ENCODE peak calls at places on chromosomes 6 and 20, in four cellular contexts. One of them, this sample, is unnamed.

GRCh38 chr20:36145877-36146707 is 8.4 kb upstream of the EPB41L1 start:
- DNase-seq in K562: no peak
- DNase-seq in HepG2: no peak
- DNase-seq in A549: no peak
- DNase-seq in this sample: no peak

GRCh38 chr6:122753688-122754056 is 25.8 kb upstream of the FABP7 start:
- DNase-seq in HepG2: no peak
- DNase-seq in K562: no peak
- DNase-seq in A549: no peak
- DNase-seq in this sample: no peak

GRCh38 chr6:107843400-107843799 is 19.3 kb upstream of the SCML4 start:
- DNase-seq in K562: no peak
- DNase-seq in HepG2: no peak
- DNase-seq in A549: no peak
- DNase-seq in this sample: no peak

GRCh38 chr6:73691512-73691911 is 4.5 kb upstream of the CD109 start:
- DNase-seq in HepG2: no peak
- DNase-seq in A549: no peak
- DNase-seq in K562: no peak
- DNase-seq in this sample: no peak

GRCh38 chr20:44170796-44171410 is 16.1 kb downstream of the JPH2 start:
- DNase-seq in HepG2: no peak
- DNase-seq in K562: no peak
- DNase-seq in A549: no peak
- DNase-seq in this sample: no peak

GRCh38 chr20:51828762-51829161 is 26.4 kb upstream of the SALL4 start:
- DNase-seq in K562: no peak
- DNase-seq in A549: no peak
- DNase-seq in HepG2: no peak
- DNase-seq in this sample: no peak

GRCh38 chr20:10679269-10679668 is 5.5 kb upstream of the JAG1 start:
- DNase-seq in A549: no peak
- DNase-seq in HepG2: no peak
- DNase-seq in K562: no peak
- DNase-seq in this sample: no peak

GRCh38 chr20:44041001-44041400 is 126.3 kb downstream of the TOX2 start:
- DNase-seq in K562: no peak
- DNase-seq in HepG2: no peak
- DNase-seq in A549: no peak
- DNase-seq in this sample: no peak

GRCh38 chr6:43758617-43759050 is 11.4 kb upstream of the VEGFA start:
- DNase-seq in A549: peak; percentile 27
- DNase-seq in HepG2: no peak
- DNase-seq in K562: peak; percentile 78
- DNase-seq in this sample: no peak

GRCh38 chr20:57287901-57288300 is 21.5 kb upstream of the BMP7 start:
- DNase-seq in A549: no peak
- DNase-seq in K562: no peak
- DNase-seq in HepG2: no peak
- DNase-seq in this sample: no peak

GRCh38 chr20:652611-653109 is 340 bp downstream of the SRXN1 start:
- DNase-seq in K562: no peak
- DNase-seq in A549: no peak
- DNase-seq in HepG2: no peak
- DNase-seq in this sample: no peak

GRCh38 chr6:29828471-29828797 is 809 bp downstream of the HLA-G start:
- DNase-seq in HepG2: no peak
- DNase-seq in K562: peak; percentile 52
- DNase-seq in A549: no peak
- DNase-seq in this sample: no peak

GRCh38 chr6:2977799-2978558 is 6.6 kb upstream of the SERPINB6 start:
- DNase-seq in A549: no peak
- DNase-seq in HepG2: no peak
- DNase-seq in K562: no peak
- DNase-seq in this sample: no peak

GRCh38 chr6:132598473-132598872 is 8.9 kb upstream of the TAAR5 start:
- DNase-seq in A549: peak; percentile 26
- DNase-seq in K562: peak; percentile 13
- DNase-seq in HepG2: peak; percentile 57
- DNase-seq in this sample: no peak

GRCh38 chr6:154613137-154613676 is 102.7 kb upstream of the CNKSR3 start:
- DNase-seq in K562: peak; percentile 28
- DNase-seq in A549: no peak
- DNase-seq in HepG2: no peak
- DNase-seq in this sample: no peak

GRCh38 chr6:99867026-99867425 is 127.0 kb downstream of the MCHR2 start:
- DNase-seq in A549: no peak
- DNase-seq in HepG2: no peak
- DNase-seq in K562: no peak
- DNase-seq in this sample: no peak

GRCh38 chr6:143457563-143458359 is 7.2 kb downstream of the PEX3 start:
- DNase-seq in K562: no peak
- DNase-seq in A549: no peak
- DNase-seq in HepG2: peak; percentile 35
- DNase-seq in this sample: no peak

GRCh38 chr6:146851837-146852236 is 253.1 kb downstream of the ADGB start:
- DNase-seq in K562: no peak
- DNase-seq in A549: no peak
- DNase-seq in HepG2: no peak
- DNase-seq in this sample: no peak

GRCh38 chr6:25698631-25699030 is 46.6 kb downstream of the SCGN start:
- DNase-seq in A549: no peak
- DNase-seq in K562: peak; percentile 15
- DNase-seq in HepG2: no peak
- DNase-seq in this sample: no peak

GRCh38 chr6:67608099-67608749 is 1026.9 kb upstream of the ADGRB3 start:
- DNase-seq in A549: no peak
- DNase-seq in K562: no peak
- DNase-seq in HepG2: no peak
- DNase-seq in this sample: no peak

GRCh38 chr6:167956983-167957492 is 40.4 kb upstream of the KIF25 start:
- DNase-seq in HepG2: peak; percentile 74
- DNase-seq in A549: no peak
- DNase-seq in K562: no peak
- DNase-seq in this sample: no peak

GRCh38 chr20:40908311-40908710 is 120.3 kb upstream of the TOP1 start:
- DNase-seq in HepG2: no peak
- DNase-seq in K562: no peak
- DNase-seq in A549: no peak
- DNase-seq in this sample: no peak

GRCh38 chr6:57317060-57317943 is at the start of gene PRIM2:
- DNase-seq in HepG2: peak; percentile 89
- DNase-seq in K562: peak; percentile 94
- DNase-seq in A549: peak; percentile 80
- DNase-seq in this sample: peak; percentile 51

GRCh38 chr20:16607364-16608264 is 34.4 kb upstream of the KIF16B start:
- DNase-seq in K562: no peak
- DNase-seq in HepG2: peak; percentile 37
- DNase-seq in A549: no peak
- DNase-seq in this sample: no peak

GRCh38 chr20:58619847-58620431 is 31.1 kb upstream of the STX16 start:
- DNase-seq in K562: no peak
- DNase-seq in A549: no peak
- DNase-seq in HepG2: no peak
- DNase-seq in this sample: no peak

GRCh38 chr20:13034115-13034514 is 25.3 kb downstream of the SPTLC3 start:
- DNase-seq in K562: no peak
- DNase-seq in HepG2: no peak
- DNase-seq in A549: no peak
- DNase-seq in this sample: no peak

GRCh38 chr20:58033026-58033536 is 195.4 kb downstream of the ANKRD60 start:
- DNase-seq in HepG2: no peak
- DNase-seq in K562: no peak
- DNase-seq in A549: no peak
- DNase-seq in this sample: no peak

DNA sequence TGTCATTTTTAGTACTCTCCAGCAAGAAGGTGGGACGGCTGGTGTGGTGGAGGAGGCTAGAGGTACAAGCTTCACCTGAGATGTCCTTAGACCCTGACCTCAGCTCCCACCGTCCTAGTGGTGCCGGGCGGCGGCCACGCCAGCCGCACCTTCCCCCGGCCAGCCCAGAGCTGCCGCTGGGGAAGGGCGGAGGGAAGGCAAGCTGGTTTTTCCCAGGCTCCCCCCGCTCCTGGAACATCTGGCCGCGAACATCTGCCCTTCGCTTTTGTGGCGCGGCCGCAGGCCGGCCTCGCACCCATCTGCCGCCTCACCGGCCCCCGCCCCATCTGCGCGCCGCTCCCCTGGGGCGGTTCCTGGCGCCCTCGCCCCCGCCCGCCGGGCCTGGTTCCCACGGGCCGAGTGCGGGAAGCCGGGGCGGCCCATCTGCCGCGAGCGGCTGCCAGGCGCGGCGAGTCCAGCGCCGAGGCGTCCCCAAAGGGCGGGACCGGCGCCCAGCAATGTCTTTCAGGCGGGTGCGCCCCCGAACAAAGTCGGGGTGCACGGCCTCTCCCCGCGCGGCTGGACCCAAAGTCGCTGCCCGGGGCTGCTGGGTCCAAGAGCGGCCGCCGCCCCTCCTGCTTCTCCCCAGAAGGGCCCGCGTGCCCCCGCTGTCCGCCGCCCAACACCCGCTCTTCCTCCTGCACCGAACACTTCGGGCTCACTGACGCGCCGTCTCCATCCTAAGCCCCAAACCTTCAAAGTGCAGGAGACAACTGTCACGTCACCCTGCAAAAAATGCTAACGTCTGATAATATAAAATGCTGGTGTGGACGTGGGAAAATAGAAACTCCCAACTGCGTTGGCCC is 17.3 kb upstream of the ID1 start:
- DNase-seq in A549: no peak
- DNase-seq in K562: peak; percentile 64
- DNase-seq in HepG2: no peak
- DNase-seq in this sample: no peak
- TF ChIP-seq POLR2AphosphoS2 in A549: no peak
- TF ChIP-seq POLR2AphosphoS2 in K562: no peak
- TF ChIP-seq POLR2AphosphoS2 in HepG2: no peak
- TF ChIP-seq POLR2AphosphoS2 in this sample: no peak

GRCh38 chr6:156699017-156699421 is 78.2 kb upstream of the ARID1B start:
- DNase-seq in HepG2: no peak
- DNase-seq in K562: no peak
- DNase-seq in A549: peak; percentile 7
- DNase-seq in this sample: peak; percentile 85

GRCh38 chr6:156700440-156701057 is 76.6 kb upstream of the ARID1B start:
- DNase-seq in A549: no peak
- DNase-seq in HepG2: no peak
- DNase-seq in K562: no peak
- DNase-seq in this sample: no peak

GRCh38 chr6:156695747-156696146 is 81.4 kb upstream of the ARID1B start:
- DNase-seq in K562: no peak
- DNase-seq in A549: no peak
- DNase-seq in HepG2: no peak
- DNase-seq in this sample: no peak

GRCh38 chr6:156697224-156697623 is 80.0 kb upstream of the ARID1B start:
- DNase-seq in A549: no peak
- DNase-seq in HepG2: no peak
- DNase-seq in K562: no peak
- DNase-seq in this sample: peak; percentile 70

GRCh38 chr6:156698239-156699016 is 78.8 kb upstream of the ARID1B start:
- DNase-seq in A549: no peak
- DNase-seq in K562: no peak
- DNase-seq in HepG2: no peak
- DNase-seq in this sample: peak; percentile 97
- H3K4me2 ChIP-seq in A549: peak overlapping the region; percentile 59
- H3K4me2 ChIP-seq in K562: no peak overlapping the region
- H3K4me2 ChIP-seq in HepG2: no peak overlapping the region
- H3K4me2 ChIP-seq in this sample: peak overlapping the region; percentile 87

DNA sequence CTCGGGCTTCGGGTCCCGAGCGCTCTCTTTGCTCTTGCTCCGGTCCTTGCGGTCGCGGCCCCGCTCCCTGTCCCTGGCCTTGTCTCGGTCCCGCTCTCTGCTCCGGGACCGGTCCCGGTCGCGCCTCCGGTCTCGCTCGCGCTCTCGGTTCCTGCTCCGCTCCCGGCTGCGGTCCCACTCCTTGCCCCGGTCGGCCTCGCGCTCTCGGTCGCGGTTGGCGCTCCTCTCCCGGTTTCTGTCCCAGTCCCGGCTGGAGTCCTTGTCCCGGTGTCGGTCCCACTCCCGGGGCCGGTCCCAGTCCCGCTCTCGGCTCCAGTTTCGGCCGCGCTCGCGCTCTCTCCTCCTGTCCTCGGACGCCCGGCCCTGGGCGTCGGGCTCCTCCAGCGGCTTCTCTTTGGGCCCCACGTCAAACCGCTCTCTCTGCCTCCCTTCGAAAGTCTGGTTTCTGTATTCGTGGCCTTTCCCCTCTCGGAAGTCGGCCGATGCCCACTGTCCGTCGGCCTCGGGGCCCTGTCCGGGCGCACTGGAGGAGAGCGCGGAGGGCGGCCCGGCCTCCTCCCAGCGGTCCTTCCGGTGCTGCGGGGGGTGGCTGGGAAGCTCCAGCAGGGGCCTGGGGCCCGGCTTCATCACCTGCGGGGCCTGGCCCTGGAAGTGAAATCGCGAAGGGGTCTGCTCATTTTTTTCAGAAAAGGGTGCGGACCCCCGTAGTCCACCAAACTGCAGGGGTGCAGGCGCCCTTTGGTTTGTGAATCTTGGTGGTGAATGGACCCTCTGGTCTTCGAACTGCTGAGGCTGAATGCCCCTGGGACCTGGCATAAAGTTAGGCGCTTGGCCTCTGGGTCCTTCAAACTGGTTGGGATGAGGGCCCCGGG is 17.9 kb upstream of the TCFL5 start:
- DNase-seq in A549: no peak
- DNase-seq in K562: no peak
- DNase-seq in HepG2: no peak
- DNase-seq in this sample: no peak
- TF ChIP-seq POLR2AphosphoS2 in A549: no peak
- TF ChIP-seq POLR2AphosphoS2 in K562: no peak
- TF ChIP-seq POLR2AphosphoS2 in HepG2: no peak
- TF ChIP-seq POLR2AphosphoS2 in this sample: no peak

GRCh38 chr6:160679402-160679769 is 15.3 kb upstream of the LPA start:
- DNase-seq in K562: peak; percentile 50
- DNase-seq in A549: no peak
- DNase-seq in HepG2: no peak
- DNase-seq in this sample: no peak

GRCh38 chr6:160678230-160678629 is 14.2 kb upstream of the LPA start:
- DNase-seq in A549: no peak
- DNase-seq in HepG2: no peak
- DNase-seq in K562: no peak
- DNase-seq in this sample: no peak

DNA sequence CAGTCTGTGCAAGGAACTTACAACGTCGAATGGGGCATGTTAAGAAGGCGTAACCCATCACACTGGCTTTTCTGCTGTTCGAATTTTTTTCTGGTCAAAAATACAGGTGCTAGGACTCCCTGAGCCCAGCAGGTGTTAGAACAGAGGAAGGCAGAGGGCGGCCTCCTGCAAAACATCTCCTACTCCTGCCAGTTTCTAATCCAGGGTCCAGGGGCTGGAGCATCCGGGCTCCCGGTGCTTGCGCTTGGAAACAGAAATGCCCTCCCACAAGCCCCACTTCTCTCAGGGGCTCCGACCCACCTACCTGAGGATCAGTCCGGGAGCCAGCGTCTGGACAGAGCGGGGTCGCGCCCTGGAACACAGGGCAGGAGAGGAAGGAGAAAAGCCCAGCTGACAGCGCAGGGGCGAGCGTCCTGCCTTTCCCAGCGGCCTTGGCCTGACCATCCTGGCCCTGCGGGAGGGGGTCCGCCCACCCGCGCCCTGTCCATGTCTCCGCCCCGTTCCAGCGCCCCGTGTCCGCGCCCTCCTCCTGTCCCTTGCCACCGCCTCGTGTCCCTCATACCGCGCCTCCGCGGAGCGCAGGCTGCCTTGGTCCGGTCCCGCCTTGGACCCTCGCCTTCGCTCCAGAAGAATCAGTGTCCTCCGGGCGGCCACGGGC is 14.8 kb upstream of the LPA start:
- DNase-seq in HepG2: no peak
- DNase-seq in K562: no peak
- DNase-seq in A549: no peak
- DNase-seq in this sample: no peak
- H3K4me2 ChIP-seq in HepG2: peak overlapping the region; percentile 46
- H3K4me2 ChIP-seq in K562: no peak overlapping the region
- H3K4me2 ChIP-seq in A549: no peak overlapping the region
- H3K4me2 ChIP-seq in this sample: no peak overlapping the region

This sample was measured in GM12878.